ENCODE peak calls at places on chromosome X, in eight cellular contexts. Z, S, Y, E, B, H, M and L are unnamed samples.

GRCh38 chrX:153646620-153647373 is at the start of gene DUSP9:
- DNase-seq in S (no peak), Z (no peak), H (no peak), Y (no peak), B (peak), M (no peak), E (peak), L (peak)

GRCh38 chrX:40282901-40283674 is 185.3 kb upstream of the BCOR start:
- DNase-seq in H (no peak), Y (no peak), E (no peak), S (no peak), M (no peak), B (no peak), Z (no peak), L (no peak)

GRCh38 chrX:140141444-140142029 is 176.2 kb upstream of the CXorf66 start:
- DNase-seq in M (peak), Z (no peak), B (peak), S (no peak), E (peak), H (no peak), Y (no peak), L (peak)

GRCh38 chrX:6053126-6053625 is 175.5 kb downstream of the NLGN4X start:
- DNase-seq in M (no peak), E (no peak), Y (no peak), H (no peak), S (no peak), B (no peak), Z (peak), L (no peak)

GRCh38 chrX:9267415-9267814 is 197.4 kb upstream of the TBL1X start:
- DNase-seq in B (no peak), H (no peak), Z (no peak), Y (no peak), S (no peak), M (no peak), E (no peak), L (no peak)

GRCh38 chrX:51955200-51955599 is 61.8 kb downstream of the MAGED1 start:
- DNase-seq in Y (no peak), B (no peak), M (peak), Z (no peak), E (no peak), S (no peak), H (no peak), L (no peak)

GRCh38 chrX:10636337-10636736 is 16.0 kb upstream of the MID1 start:
- DNase-seq in M (no peak), S (no peak), H (no peak), Y (no peak), B (peak), Z (no peak), E (peak), L (peak)

GRCh38 chrX:139823806-139824205 is 109.0 kb downstream of the ATP11C start:
- DNase-seq in S (no peak), Z (no peak), Y (no peak), M (no peak), H (no peak), B (peak), E (no peak), L (peak)

GRCh38 chrX:19785647-19786046 is 101.8 kb downstream of the SH3KBP1 start:
- DNase-seq in B (no peak), S (no peak), Z (no peak), M (no peak), Y (no peak), E (no peak), H (no peak), L (no peak)